ENCODE peak calls at places on chromosomes 11 and 22, in eight cellular contexts. One of them, this sample, is unnamed.

GRCh38 chr11:103807806-103808205 is 228.6 kb upstream of the DDI1 start:
- DNase-seq in GM06990: no peak
- DNase-seq in right atrium auricular region: no peak
- DNase-seq in mesendoderm: no peak
- DNase-seq in mammary epithelial cell: peak; percentile 52
- DNase-seq in HL-60: no peak
- DNase-seq in A549: no peak
- DNase-seq in AG04450: no peak
- DNase-seq in this sample: no peak

GRCh38 chr11:65053826-65054503 is 4.4 kb downstream of the NAALADL1 start:
- DNase-seq in GM06990: no peak
- DNase-seq in AG04450: no peak
- DNase-seq in A549: no peak
- DNase-seq in HL-60: no peak
- DNase-seq in right atrium auricular region: no peak
- DNase-seq in mesendoderm: no peak
- DNase-seq in mammary epithelial cell: no peak
- DNase-seq in this sample: peak; percentile 24

GRCh38 chr11:88174627-88175003 is 628 bp downstream of the RAB38 start:
- DNase-seq in A549: peak; percentile 24
- DNase-seq in AG04450: peak; percentile 30
- DNase-seq in mammary epithelial cell: peak; percentile 93
- DNase-seq in GM06990: peak; percentile 38
- DNase-seq in mesendoderm: peak; percentile 51
- DNase-seq in HL-60: peak; percentile 5
- DNase-seq in right atrium auricular region: peak; percentile 79
- DNase-seq in this sample: peak; percentile 5

GRCh38 chr11:82718841-82719240 is 14.8 kb downstream of the FAM181B start:
- DNase-seq in A549: no peak
- DNase-seq in right atrium auricular region: no peak
- DNase-seq in HL-60: no peak
- DNase-seq in AG04450: no peak
- DNase-seq in GM06990: no peak
- DNase-seq in mesendoderm: no peak
- DNase-seq in mammary epithelial cell: no peak
- DNase-seq in this sample: no peak

GRCh38 chr11:47152953-47153950 is 23.4 kb downstream of the ARFGAP2 start:
- DNase-seq in HL-60: peak; percentile 65
- DNase-seq in mesendoderm: peak; percentile 87
- DNase-seq in A549: peak; percentile 77
- DNase-seq in GM06990: peak; percentile 45
- DNase-seq in AG04450: peak; percentile 74
- DNase-seq in right atrium auricular region: peak; percentile 87
- DNase-seq in mammary epithelial cell: peak; percentile 55
- DNase-seq in this sample: no peak

GRCh38 chr11:14789879-14790484 is 102.0 kb downstream of the CYP2R1 start:
- DNase-seq in mammary epithelial cell: no peak
- DNase-seq in right atrium auricular region: no peak
- DNase-seq in mesendoderm: no peak
- DNase-seq in AG04450: no peak
- DNase-seq in A549: peak; percentile 10
- DNase-seq in HL-60: no peak
- DNase-seq in GM06990: no peak
- DNase-seq in this sample: peak; percentile 22

GRCh38 chr11:75346296-75346695 is 5.2 kb downstream of the ARRB1 start:
- DNase-seq in AG04450: no peak
- DNase-seq in mesendoderm: no peak
- DNase-seq in A549: no peak
- DNase-seq in HL-60: no peak
- DNase-seq in GM06990: no peak
- DNase-seq in right atrium auricular region: no peak
- DNase-seq in mammary epithelial cell: no peak
- DNase-seq in this sample: no peak

GRCh38 chr22:39927544-39927943 is 26.7 kb downstream of the GRAP2 start:
- DNase-seq in HL-60: no peak
- DNase-seq in right atrium auricular region: no peak
- DNase-seq in mesendoderm: peak; percentile 68
- DNase-seq in GM06990: no peak
- DNase-seq in A549: no peak
- DNase-seq in AG04450: no peak
- DNase-seq in mammary epithelial cell: no peak
- DNase-seq in this sample: no peak

GRCh38 chr11:5421811-5422210 is at the start of gene OR51Q1:
- DNase-seq in GM06990: no peak
- DNase-seq in right atrium auricular region: no peak
- DNase-seq in HL-60: no peak
- DNase-seq in AG04450: no peak
- DNase-seq in mammary epithelial cell: no peak
- DNase-seq in mesendoderm: no peak
- DNase-seq in A549: no peak
- DNase-seq in this sample: no peak

GRCh38 chr11:9972917-9973504 is 309.1 kb downstream of the SWAP70 start:
- DNase-seq in AG04450: no peak
- DNase-seq in HL-60: peak; percentile 25
- DNase-seq in A549: peak; percentile 63
- DNase-seq in GM06990: no peak
- DNase-seq in mammary epithelial cell: peak; percentile 39
- DNase-seq in mesendoderm: peak; percentile 60
- DNase-seq in right atrium auricular region: no peak
- DNase-seq in this sample: peak; percentile 32

GRCh38 chr11:2235588-2236326 is 34.6 kb downstream of the ASCL2 start:
- DNase-seq in right atrium auricular region: no peak
- DNase-seq in mammary epithelial cell: no peak
- DNase-seq in AG04450: no peak
- DNase-seq in mesendoderm: no peak
- DNase-seq in A549: no peak
- DNase-seq in GM06990: no peak
- DNase-seq in HL-60: no peak
- DNase-seq in this sample: no peak

GRCh38 chr11:46977940-46978595 is 41.5 kb downstream of the CSTPP1 start:
- DNase-seq in GM06990: no peak
- DNase-seq in right atrium auricular region: no peak
- DNase-seq in A549: peak; percentile 53
- DNase-seq in AG04450: no peak
- DNase-seq in mammary epithelial cell: peak; percentile 20
- DNase-seq in mesendoderm: peak; percentile 16
- DNase-seq in HL-60: no peak
- DNase-seq in this sample: no peak

GRCh38 chr11:120298461-120298860 is 26.6 kb upstream of the TLCD5 start:
- DNase-seq in mesendoderm: no peak
- DNase-seq in GM06990: no peak
- DNase-seq in AG04450: no peak
- DNase-seq in mammary epithelial cell: no peak
- DNase-seq in right atrium auricular region: no peak
- DNase-seq in HL-60: no peak
- DNase-seq in A549: no peak
- DNase-seq in this sample: no peak

GRCh38 chr11:128525411-128526243 is 61.7 kb downstream of the ETS1 start:
- DNase-seq in GM06990: no peak
- DNase-seq in AG04450: no peak
- DNase-seq in right atrium auricular region: no peak
- DNase-seq in mammary epithelial cell: peak; percentile 78
- DNase-seq in HL-60: no peak
- DNase-seq in mesendoderm: peak; percentile 86
- DNase-seq in A549: no peak
- DNase-seq in this sample: peak; percentile 85

GRCh38 chr11:3840289-3840869 is 380 bp downstream of the RHOG start:
- DNase-seq in mesendoderm: no peak
- DNase-seq in mammary epithelial cell: no peak
- DNase-seq in HL-60: peak; percentile 58
- DNase-seq in GM06990: peak; percentile 48
- DNase-seq in AG04450: no peak
- DNase-seq in A549: no peak
- DNase-seq in right atrium auricular region: no peak
- DNase-seq in this sample: peak; percentile 39

GRCh38 chr22:42939941-42940653 is 74.9 kb downstream of the PACSIN2 start:
- DNase-seq in A549: peak; percentile 92
- DNase-seq in GM06990: no peak
- DNase-seq in AG04450: peak; percentile 32
- DNase-seq in mammary epithelial cell: peak; percentile 72
- DNase-seq in mesendoderm: peak; percentile 78
- DNase-seq in right atrium auricular region: no peak
- DNase-seq in HL-60: no peak
- DNase-seq in this sample: no peak

DNA sequence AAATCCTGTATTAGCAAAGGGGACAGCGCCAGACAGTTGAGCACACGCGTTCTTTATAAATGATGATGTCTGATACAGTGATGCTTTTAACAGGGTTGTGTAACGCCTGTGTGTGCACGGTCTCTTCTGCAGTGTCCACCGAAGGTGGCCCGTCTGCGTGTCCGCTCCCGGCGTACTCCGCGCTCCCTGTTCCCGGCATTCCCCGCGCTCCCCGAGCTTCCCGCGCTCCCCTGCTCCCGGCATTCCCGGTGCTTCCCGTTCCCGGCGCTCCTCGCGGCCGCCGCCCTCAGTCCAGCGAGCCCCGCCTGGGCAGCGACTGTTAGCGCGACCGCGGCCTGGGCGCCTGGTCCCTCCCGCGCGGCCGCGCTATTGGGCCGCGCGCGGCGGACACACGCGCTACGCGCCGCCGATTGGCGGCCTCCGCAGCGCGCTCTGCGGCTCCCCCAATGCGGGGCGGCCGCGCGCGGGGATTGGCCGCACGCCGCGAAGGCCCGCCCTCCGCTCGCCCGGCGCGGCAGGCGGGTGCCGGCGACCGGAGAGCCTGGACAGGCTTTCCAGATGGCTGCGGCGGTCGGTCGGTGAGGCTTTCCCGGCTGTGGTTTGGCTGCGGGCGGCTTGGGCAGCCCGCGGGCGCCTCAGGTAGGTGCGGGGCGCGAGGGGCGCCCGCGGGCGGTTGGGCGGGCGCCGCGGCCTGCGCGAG is at the start of gene DGCR8:
- DNase-seq in HL-60: peak; percentile 80
- DNase-seq in A549: peak; percentile 91
- DNase-seq in AG04450: peak; percentile 78
- DNase-seq in mesendoderm: peak; percentile 97
- DNase-seq in GM06990: peak; percentile 93
- DNase-seq in mammary epithelial cell: peak; percentile 96
- DNase-seq in right atrium auricular region: peak; percentile 88
- DNase-seq in this sample: peak; percentile 80
- H3K4me3 ChIP-seq in HL-60: peak within 1 kb of the TSS; percentile 89
- H3K4me3 ChIP-seq in A549: peak within 1 kb of the TSS; percentile 61
- H3K4me3 ChIP-seq in AG04450: peak within 1 kb of the TSS; percentile 85
- H3K4me3 ChIP-seq in mesendoderm: peak within 1 kb of the TSS; percentile 100
- H3K4me3 ChIP-seq in GM06990: peak within 1 kb of the TSS; percentile 94
- H3K4me3 ChIP-seq in mammary epithelial cell: peak within 1 kb of the TSS; percentile 73
- H3K4me3 ChIP-seq in right atrium auricular region: peak within 1 kb of the TSS; percentile 87
- H3K4me3 ChIP-seq in this sample: peak within 1 kb of the TSS; percentile 86

GRCh38 chr11:27722945-27723344 is 22.7 kb upstream of the BDNF start:
- DNase-seq in HL-60: no peak
- DNase-seq in AG04450: no peak
- DNase-seq in GM06990: no peak
- DNase-seq in mammary epithelial cell: no peak
- DNase-seq in A549: no peak
- DNase-seq in right atrium auricular region: no peak
- DNase-seq in mesendoderm: peak; percentile 51
- DNase-seq in this sample: no peak
- H3K4me3 ChIP-seq in HL-60: peak overlapping the region; percentile 39
- H3K4me3 ChIP-seq in AG04450: peak overlapping the region; percentile 71
- H3K4me3 ChIP-seq in GM06990: no peak overlapping the region
- H3K4me3 ChIP-seq in mammary epithelial cell: no peak overlapping the region
- H3K4me3 ChIP-seq in A549: peak overlapping the region; percentile 50
- H3K4me3 ChIP-seq in right atrium auricular region: peak overlapping the region; percentile 44
- H3K4me3 ChIP-seq in mesendoderm: no peak overlapping the region
- H3K4me3 ChIP-seq in this sample: no peak overlapping the region

GRCh38 chr11:130159657-130160459 is at the start of gene ST14:
- DNase-seq in mammary epithelial cell: peak; percentile 82
- DNase-seq in AG04450: no peak
- DNase-seq in A549: no peak
- DNase-seq in right atrium auricular region: no peak
- DNase-seq in HL-60: peak; percentile 60
- DNase-seq in GM06990: no peak
- DNase-seq in mesendoderm: peak; percentile 32
- DNase-seq in this sample: no peak
- H3K4me3 ChIP-seq in mammary epithelial cell: peak within 1 kb of the TSS; percentile 75
- H3K4me3 ChIP-seq in AG04450: no peak within 1 kb of the TSS
- H3K4me3 ChIP-seq in A549: no peak within 1 kb of the TSS
- H3K4me3 ChIP-seq in right atrium auricular region: peak within 1 kb of the TSS; percentile 40
- H3K4me3 ChIP-seq in HL-60: peak within 1 kb of the TSS; percentile 46
- H3K4me3 ChIP-seq in GM06990: peak within 1 kb of the TSS; percentile 22
- H3K4me3 ChIP-seq in mesendoderm: peak within 1 kb of the TSS; percentile 27
- H3K4me3 ChIP-seq in this sample: no peak within 1 kb of the TSS

DNA sequence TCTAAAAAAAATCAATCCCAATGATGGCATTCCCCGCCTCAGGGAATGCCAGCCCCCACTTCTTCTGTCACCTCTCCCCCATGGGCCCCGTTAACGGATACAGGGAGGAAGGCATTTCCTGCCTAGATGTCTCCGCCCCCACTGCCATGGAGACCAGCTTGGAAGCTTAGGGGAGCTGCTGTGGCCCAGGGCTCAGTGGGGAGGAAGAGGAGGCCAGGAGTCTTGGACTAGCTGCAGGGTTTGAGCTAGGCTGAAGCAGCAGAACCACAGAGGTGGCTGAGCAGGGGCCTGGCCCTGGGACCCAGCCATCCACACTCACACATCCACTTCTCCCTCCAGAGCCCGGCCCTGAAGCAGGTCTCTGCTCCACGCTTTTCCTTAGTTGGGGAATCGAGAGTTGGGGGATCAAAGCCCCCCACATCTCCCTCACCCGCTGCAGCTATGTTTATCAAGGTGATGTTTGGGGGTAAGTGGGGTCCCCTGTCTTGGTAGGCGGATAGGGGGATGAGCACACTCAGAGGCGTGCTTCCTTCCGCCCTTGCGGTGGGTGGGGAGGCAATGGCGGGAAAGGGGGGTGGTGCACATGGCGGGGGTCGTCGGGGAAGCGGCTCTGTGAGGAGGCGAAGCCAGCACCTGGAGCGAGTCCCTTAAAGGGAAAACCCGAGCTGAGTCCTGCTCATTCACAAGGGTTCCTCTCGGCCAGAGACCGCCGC is at the start of gene C22orf15:
- DNase-seq in GM06990: no peak
- DNase-seq in AG04450: no peak
- DNase-seq in mesendoderm: peak; percentile 83
- DNase-seq in right atrium auricular region: no peak
- DNase-seq in HL-60: no peak
- DNase-seq in mammary epithelial cell: no peak
- DNase-seq in A549: no peak
- DNase-seq in this sample: no peak
- H3K4me3 ChIP-seq in GM06990: peak within 1 kb of the TSS; percentile 35
- H3K4me3 ChIP-seq in AG04450: peak within 1 kb of the TSS; percentile 50
- H3K4me3 ChIP-seq in mesendoderm: no peak within 1 kb of the TSS
- H3K4me3 ChIP-seq in right atrium auricular region: peak within 1 kb of the TSS; percentile 7
- H3K4me3 ChIP-seq in HL-60: no peak within 1 kb of the TSS
- H3K4me3 ChIP-seq in mammary epithelial cell: no peak within 1 kb of the TSS
- H3K4me3 ChIP-seq in A549: no peak within 1 kb of the TSS
- H3K4me3 ChIP-seq in this sample: no peak within 1 kb of the TSS

This sample was measured in CD4-positive, alpha-beta memory T cell.